ENCODE peak calls at places on chromosomes 7 and 10, in ten cellular contexts. O, H, K, N, P, X, L, V, C and B are unnamed samples.

GRCh38 chr7:156823441-156823840 is 69.5 kb downstream of the LMBR1 start:
- DNase-seq in X (peak), K (peak), C (no peak), P (no peak), H (no peak), V (peak), N (no peak), O (no peak), L (no peak), B (no peak)

GRCh38 chr10:84308481-84309304 is 19.7 kb upstream of the CCSER2 start:
- DNase-seq in V (no peak), O (peak), H (peak), C (peak), X (no peak), N (peak), P (no peak), K (no peak), L (no peak), B (peak)

GRCh38 chr7:37706807-37707206 is 23.2 kb downstream of the GPR141 start:
- DNase-seq in L (no peak), X (no peak), N (no peak), P (no peak), O (no peak), H (no peak), C (no peak), K (no peak), V (no peak), B (no peak)

GRCh38 chr10:122665946-122666345 is 33.7 kb downstream of the C10orf120 start:
- DNase-seq in X (no peak), O (no peak), H (no peak), P (no peak), L (no peak), K (no peak), C (no peak), N (no peak), V (no peak), B (no peak)

GRCh38 chr10:116873134-116873533 is 23.8 kb downstream of the ENO4 start:
- DNase-seq in L (no peak), K (no peak), P (no peak), N (no peak), H (no peak), O (no peak), C (no peak), X (no peak), V (no peak), B (no peak)

GRCh38 chr10:76547352-76547972 is 1090.1 kb downstream of the KCNMA1 start:
- DNase-seq in C (no peak), L (peak), K (peak), X (peak), V (no peak), H (peak), N (peak), O (peak), P (no peak), B (peak)

GRCh38 chr7:369981-370621 is 80.1 kb downstream of the FOXL3 start:
- DNase-seq in P (no peak), O (peak), H (no peak), V (no peak), K (peak), C (no peak), N (peak), X (no peak), L (no peak), B (no peak)

GRCh38 chr10:3222068-3222467 is 49.5 kb upstream of the PITRM1 start:
- DNase-seq in H (no peak), N (no peak), X (no peak), O (no peak), V (no peak), C (no peak), P (no peak), L (no peak), K (no peak), B (no peak)

GRCh38 chr10:24288581-24288980 is 79.6 kb downstream of the KIAA1217 start:
- DNase-seq in V (no peak), P (no peak), O (no peak), C (no peak), L (no peak), N (no peak), X (no peak), H (no peak), K (no peak), B (no peak)

GRCh38 chr7:27160546-27161213 is 4.2 kb upstream of the HOXA7 start:
- DNase-seq in L (peak), V (peak), N (peak), H (peak), K (no peak), O (peak), X (peak), C (peak), P (peak), B (peak)

GRCh38 chr7:78020131-78020873 is 221.7 kb downstream of the PHTF2 start:
- DNase-seq in N (peak), X (peak), V (no peak), L (no peak), H (peak), K (peak), P (peak), O (peak), C (no peak), B (peak)

DNA sequence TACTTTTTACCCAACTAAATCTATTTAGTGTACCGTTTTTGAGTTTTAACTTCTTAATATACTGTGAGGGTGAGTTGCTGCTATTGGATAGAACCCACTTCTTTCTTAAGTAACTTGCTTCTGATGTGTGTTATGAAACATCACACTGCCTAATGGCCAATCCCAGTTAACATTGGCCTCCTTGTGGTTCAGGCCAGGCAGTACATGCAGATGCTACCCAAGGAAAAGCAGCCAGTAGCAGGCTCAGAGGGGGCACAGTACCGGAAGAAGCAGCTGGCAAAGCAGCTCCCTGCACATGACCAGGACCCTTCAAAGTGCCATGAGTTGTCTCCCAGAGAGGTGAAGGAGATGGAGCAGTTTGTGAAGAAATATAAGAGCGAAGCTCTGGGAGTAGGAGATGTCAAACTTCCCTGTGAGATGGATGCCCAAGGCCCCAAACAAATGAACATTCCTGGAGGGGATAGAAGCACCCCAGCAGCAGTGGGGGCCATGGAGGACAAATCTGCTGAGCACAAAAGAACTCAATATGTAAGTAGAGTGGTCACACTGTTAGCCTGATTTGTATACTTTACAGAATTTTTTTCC is 39.7 kb downstream of the TES start:
- DNase-seq in H (peak), O (peak), L (no peak), X (no peak), K (peak), C (no peak), P (no peak), N (no peak), V (no peak), B (peak)
- TF ChIP-seq CTCF in H (peak), O (peak), L (peak), X (peak), K (peak), C (no peak), P (peak), N (peak), V (peak), B (peak)

GRCh38 chr10:69377936-69378335 is 38.8 kb downstream of the TACR2 start:
- DNase-seq in C (no peak), N (no peak), K (no peak), V (no peak), O (no peak), H (no peak), P (no peak), L (no peak), X (no peak), B (peak)

GRCh38 chr10:69377191-69377590 is 39.5 kb downstream of the TACR2 start:
- DNase-seq in K (no peak), O (no peak), X (no peak), L (no peak), V (no peak), P (no peak), C (no peak), H (no peak), N (no peak), B (peak)

GRCh38 chr10:69382382-69383117 is 34.2 kb downstream of the TACR2 start:
- DNase-seq in C (no peak), O (no peak), V (no peak), X (peak), H (peak), K (peak), P (no peak), L (no peak), N (no peak), B (no peak)

GRCh38 chr10:69376662-69377061 is 40.1 kb downstream of the TACR2 start:
- DNase-seq in V (no peak), N (no peak), X (no peak), L (no peak), K (no peak), O (no peak), H (no peak), C (no peak), P (no peak), B (no peak)

DNA sequence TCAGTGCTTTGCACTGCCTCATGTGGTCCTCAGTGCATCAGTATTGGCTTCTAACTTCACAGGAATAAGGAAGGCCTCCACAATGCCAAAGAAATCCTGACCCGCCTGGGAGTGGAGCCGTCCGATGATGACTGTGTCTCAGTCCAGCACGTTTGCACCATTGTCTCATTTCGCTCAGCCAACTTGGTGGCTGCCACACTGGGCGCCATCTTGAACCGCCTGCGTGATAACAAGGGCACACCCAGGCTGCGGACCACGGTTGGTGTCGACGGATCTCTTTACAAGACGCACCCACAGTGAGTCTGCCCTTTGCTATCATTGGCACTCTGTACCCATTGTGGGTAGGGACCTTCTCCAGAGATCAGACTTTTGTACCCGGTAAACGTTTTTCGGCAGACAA is 36.9 kb downstream of the TACR2 start:
- DNase-seq in N (no peak), C (no peak), H (no peak), O (no peak), V (no peak), X (no peak), P (no peak), L (no peak), K (no peak), B (no peak)
- H3K27ac ChIP-seq in N (no peak), C (no peak), H (no peak), O (no peak), V (no peak), X (no peak), P (no peak), L (no peak), K (peak), B (no peak)

GRCh38 chr10:22006379-22006884 is 2.9 kb upstream of the DNAJC1 start:
- DNase-seq in H (no peak), P (no peak), L (no peak), K (no peak), N (no peak), O (no peak), V (no peak), C (no peak), X (no peak), B (no peak)

GRCh38 chr10:22005763-22006162 is 2.2 kb upstream of the DNAJC1 start:
- DNase-seq in P (no peak), H (no peak), K (no peak), O (no peak), V (no peak), X (no peak), C (no peak), L (no peak), N (no peak), B (no peak)

GRCh38 chr10:22016046-22016705 is 12.6 kb upstream of the DNAJC1 start:
- DNase-seq in N (no peak), V (no peak), C (no peak), L (no peak), K (no peak), O (no peak), P (no peak), H (no peak), X (no peak), B (no peak)

DNA sequence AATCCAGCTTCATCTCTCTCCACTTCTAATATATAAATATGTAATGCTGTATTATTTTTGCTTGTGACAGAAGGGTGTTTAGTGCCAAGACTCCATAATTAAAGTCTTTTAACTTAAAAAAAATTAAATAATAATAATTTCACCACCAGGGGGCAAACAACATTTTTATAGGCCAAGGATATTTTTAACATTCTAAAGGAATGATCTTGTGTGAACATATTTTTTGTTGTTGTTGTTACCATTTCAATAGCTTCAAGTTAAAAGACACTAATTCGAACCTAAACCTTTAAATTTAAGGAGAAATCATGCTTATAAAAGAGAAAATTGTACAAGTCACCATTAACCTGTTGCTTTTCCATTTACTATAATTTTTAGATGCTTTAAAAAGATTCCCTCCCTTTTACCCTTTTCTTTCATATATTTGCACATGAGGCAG is 7.5 kb upstream of the DNAJC1 start:
- DNase-seq in V (no peak), X (no peak), O (no peak), L (no peak), H (peak), C (no peak), N (no peak), P (no peak), K (no peak), B (peak)
- TF ChIP-seq CTCF in V (peak), X (peak), O (peak), L (no peak), H (peak), C (peak), N (peak), P (peak), K (no peak), B (no peak)

DNA sequence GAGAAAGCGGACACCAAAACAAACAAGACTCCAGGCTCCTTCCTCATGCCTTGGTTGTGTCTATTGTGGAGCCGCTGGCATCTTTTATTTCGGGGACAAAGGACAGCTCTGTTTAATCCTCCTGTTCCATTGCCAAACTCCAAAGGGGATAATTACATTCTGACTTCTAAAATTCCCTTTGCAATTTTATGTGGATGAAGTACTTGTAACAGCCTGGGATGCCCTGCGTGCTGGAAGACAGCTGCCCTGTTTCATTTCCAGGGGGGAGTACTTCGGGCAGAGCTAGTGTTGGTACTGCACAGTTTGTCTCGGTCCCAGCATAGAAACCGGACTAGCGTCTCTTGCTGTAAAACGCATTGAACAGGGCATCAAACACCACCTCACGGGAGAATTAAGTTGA is 90.9 kb downstream of the BAMBI start:
- DNase-seq in N (no peak), H (no peak), C (no peak), L (no peak), P (no peak), X (no peak), V (no peak), K (no peak), O (no peak), B (no peak)
- H3K27ac ChIP-seq in N (no peak), H (no peak), C (no peak), L (no peak), P (no peak), X (no peak), V (no peak), K (no peak), O (no peak), B (no peak)

DNA sequence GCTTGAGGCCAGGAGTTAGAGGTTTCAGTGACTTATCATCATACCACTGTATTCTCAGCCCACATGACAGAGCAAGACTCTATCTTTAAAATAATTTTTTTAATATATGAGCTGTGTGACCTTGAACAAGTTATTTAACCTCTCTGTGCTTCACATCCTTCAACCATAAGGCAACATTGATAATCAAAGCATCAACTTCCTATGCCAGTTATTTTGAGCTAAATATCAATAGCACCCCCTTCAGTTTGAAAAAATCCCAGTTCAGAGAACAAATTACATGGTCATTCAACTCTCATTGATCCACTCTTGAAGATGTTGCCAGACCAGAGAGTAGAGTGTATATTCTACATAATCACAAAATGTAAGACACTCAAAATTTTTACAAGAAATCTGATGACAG is 53.0 kb downstream of the ASNS start:
- DNase-seq in L (no peak), C (no peak), X (no peak), N (no peak), V (no peak), O (no peak), H (no peak), P (no peak), K (no peak), B (no peak)
- TF ChIP-seq CTCF in L (peak), C (no peak), X (peak), N (no peak), V (no peak), O (no peak), H (no peak), P (no peak), K (peak), B (no peak)

GRCh38 chr10:132590752-132591121 is 53.1 kb downstream of the INPP5A start:
- DNase-seq in P (no peak), H (no peak), O (no peak), X (no peak), C (no peak), V (no peak), L (no peak), K (no peak), N (no peak), B (no peak)

GRCh38 chr10:132588301-132589013 is 50.9 kb downstream of the INPP5A start:
- DNase-seq in O (no peak), K (no peak), C (no peak), H (no peak), N (no peak), X (no peak), L (no peak), V (no peak), P (no peak), B (peak)

GRCh38 chr10:132589015-132589414 is 51.4 kb downstream of the INPP5A start:
- DNase-seq in H (no peak), P (no peak), K (no peak), V (peak), C (no peak), N (no peak), L (no peak), X (no peak), O (no peak), B (no peak)

GRCh38 chr10:132590094-132590751 is 52.6 kb downstream of the INPP5A start:
- DNase-seq in C (no peak), V (no peak), X (no peak), K (no peak), N (no peak), L (no peak), P (no peak), O (no peak), H (no peak), B (no peak)

DNA sequence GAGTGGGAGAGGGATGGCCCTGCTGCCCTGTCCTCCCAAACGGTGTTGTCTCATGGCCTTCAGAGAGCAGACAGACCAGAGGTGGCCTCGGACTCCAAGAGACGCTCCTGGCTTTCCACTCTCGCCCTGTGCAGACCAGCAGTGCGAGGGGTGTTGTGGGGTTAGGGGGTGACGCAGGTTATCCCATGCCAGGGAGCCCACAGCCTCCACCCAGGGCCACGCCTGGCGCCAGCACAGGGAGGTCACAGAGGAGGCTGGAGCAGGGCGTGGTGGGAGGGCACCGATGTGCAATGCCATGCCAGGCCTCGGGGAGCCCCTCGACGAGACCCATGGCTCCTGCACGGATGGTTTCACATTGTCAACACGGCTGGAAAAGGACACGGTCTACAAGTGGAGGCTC is 52.1 kb downstream of the INPP5A start:
- DNase-seq in L (no peak), N (no peak), X (no peak), O (no peak), C (no peak), H (no peak), V (peak), K (no peak), P (no peak), B (no peak)
- H3K27ac ChIP-seq in L (no peak), N (peak), X (no peak), O (no peak), C (no peak), H (no peak), V (peak), K (no peak), P (no peak), B (no peak)

DNA sequence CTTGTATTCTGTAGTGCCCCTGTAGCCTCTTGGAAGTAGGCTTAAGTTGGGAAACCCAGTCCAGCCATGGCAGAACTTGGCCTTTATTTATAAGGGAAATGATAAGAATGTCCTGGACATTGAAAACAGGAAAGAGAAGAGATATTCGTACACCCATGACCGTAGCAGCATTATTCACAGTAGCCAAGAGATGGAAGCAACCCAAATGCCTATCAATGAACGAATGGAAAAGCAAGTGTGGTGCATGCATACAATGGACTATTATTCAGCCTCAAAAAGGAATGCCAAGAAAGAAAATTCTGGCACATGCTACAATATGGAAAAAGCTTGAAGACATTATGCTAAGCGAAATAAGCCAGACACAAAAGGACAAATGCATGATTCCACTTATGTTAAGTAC is 315.3 kb downstream of the CXCL12 start:
- DNase-seq in O (no peak), N (no peak), X (no peak), V (no peak), L (no peak), H (no peak), K (no peak), P (no peak), C (no peak), B (no peak)
- TF ChIP-seq CTCF in O (no peak), N (no peak), X (no peak), V (no peak), L (no peak), H (no peak), K (no peak), P (no peak), C (no peak), B (no peak)

GRCh38 chr10:97937054-97937453 is 87.4 kb downstream of the GOLGA7B start:
- DNase-seq in O (no peak), P (no peak), N (no peak), C (no peak), L (no peak), V (no peak), X (no peak), K (no peak), H (no peak), B (no peak)
- H3K27ac ChIP-seq in O (no peak), P (no peak), N (no peak), C (no peak), L (no peak), V (no peak), X (no peak), K (no peak), H (no peak), B (no peak)